ENCODE peak calls at places on chromosome 7, in nine cellular contexts. P is activated CD8-positive, alpha-beta memory T cell treated with anti-CD3 and anti-CD28 coated beads, Interleukin-2, amount 50 U/mL, for 48 hours; X is colonic mucosa; O is Karpas-422; N is amniotic stem cell; J is NCI-H2171 treated with DMSO at 0.1 percent for 48 hours; H is mammary epithelial cell; Q is NCI-H510A; E is KG1. C is an unnamed sample.

GRCh38 chr7:17304926-17305325 is 6.5 kb downstream of the AHR start:
- DNase-seq in P (no peak), X (no peak), O (no peak), N (peak; percentile 68), J (no peak), H (peak; percentile 91), Q (no peak), E (peak; percentile 59), C (no peak)

GRCh38 chr7:30930621-30931020 is 19.0 kb downstream of the AQP1 start:
- DNase-seq in P (no peak), X (no peak), O (no peak), N (no peak), J (no peak), H (no peak), Q (no peak), E (no peak), C (no peak)

GRCh38 chr7:128122577-128123290 is 91.5 kb upstream of the LRRC4 start:
- DNase-seq in P (peak; percentile 37), X (no peak), O (no peak), N (no peak), J (no peak), H (no peak), Q (no peak), E (no peak), C (no peak)

GRCh38 chr7:93185303-93186027 is 37.3 kb upstream of the SAMD9L start:
- DNase-seq in P (no peak), X (no peak), O (no peak), N (no peak), J (no peak), H (peak; percentile 75), Q (no peak), E (no peak), C (no peak)

GRCh38 chr7:121113288-121113687 is 124.8 kb downstream of the CPED1 start:
- DNase-seq in P (no peak), X (no peak), O (no peak), N (no peak), J (no peak), H (peak; percentile 70), Q (no peak), E (no peak), C (no peak)

GRCh38 chr7:96400518-96400917 is 78.6 kb upstream of the SLC25A13 start:
- DNase-seq in P (no peak), X (no peak), O (no peak), N (no peak), J (no peak), H (peak; percentile 76), Q (no peak), E (no peak), C (no peak)

GRCh38 chr7:23938937-23939552 is 229.0 kb downstream of the STK31 start:
- DNase-seq in P (no peak), X (peak; percentile 27), O (peak; percentile 71), N (no peak), J (peak; percentile 43), H (peak; percentile 50), Q (no peak), E (no peak), C (no peak)

GRCh38 chr7:45594780-45595535 is 20.8 kb downstream of the ADCY1 start:
- DNase-seq in P (no peak), X (peak; percentile 6), O (no peak), N (no peak), J (no peak), H (no peak), Q (no peak), E (no peak), C (no peak)

GRCh38 chr7:153951207-153951725 is 100.9 kb upstream of the DPP6 start:
- DNase-seq in P (no peak), X (no peak), O (no peak), N (no peak), J (no peak), H (no peak), Q (no peak), E (no peak), C (no peak)

GRCh38 chr7:64555046-64555445 is 7.8 kb downstream of the ZNF680 start:
- DNase-seq in P (no peak), X (no peak), O (no peak), N (no peak), J (no peak), H (no peak), Q (no peak), E (no peak), C (no peak)

GRCh38 chr7:39428221-39428620 is 138.0 kb upstream of the YAE1 start:
- DNase-seq in P (no peak), X (no peak), O (no peak), N (no peak), J (no peak), H (peak; percentile 43), Q (no peak), E (no peak), C (no peak)

GRCh38 chr7:145655666-145656065 is 460.9 kb upstream of the CNTNAP2 start:
- DNase-seq in P (no peak), X (no peak), O (no peak), N (no peak), J (no peak), H (no peak), Q (no peak), E (no peak), C (no peak)

GRCh38 chr7:81013036-81013435 is 94.2 kb upstream of the SEMA3C start:
- DNase-seq in P (no peak), X (no peak), O (no peak), N (no peak), J (no peak), H (peak; percentile 92), Q (no peak), E (no peak), C (no peak)

GRCh38 chr7:64878684-64879083 is 24.4 kb upstream of the ZNF273 start:
- DNase-seq in P (no peak), X (peak; percentile 1), O (no peak), N (no peak), J (no peak), H (no peak), Q (no peak), E (no peak), C (no peak)

GRCh38 chr7:16356241-16356958 is 64.9 kb downstream of the CRPPA start:
- DNase-seq in P (no peak), X (no peak), O (no peak), N (no peak), J (no peak), H (no peak), Q (no peak), E (no peak), C (no peak)

GRCh38 chr7:133295484-133295883 is 42.6 kb downstream of the EXOC4 start:
- DNase-seq in P (no peak), X (no peak), O (no peak), N (no peak), J (no peak), H (no peak), Q (no peak), E (no peak), C (no peak)

GRCh38 chr7:36175872-36176271 is 22.8 kb downstream of the EEPD1 start:
- DNase-seq in P (no peak), X (no peak), O (no peak), N (no peak), J (no peak), H (no peak), Q (no peak), E (no peak), C (no peak)

GRCh38 chr7:13262929-13263530 is 575.6 kb downstream of the ARL4A start:
- DNase-seq in P (no peak), X (no peak), O (peak; percentile 79), N (no peak), J (peak; percentile 58), H (peak; percentile 10), Q (no peak), E (peak; percentile 1), C (no peak)

GRCh38 chr7:128909605-128910568 is 622 bp downstream of the KCP start:
- DNase-seq in P (no peak), X (no peak), O (no peak), N (no peak), J (peak; percentile 92), H (no peak), Q (no peak), E (no peak), C (no peak)